ENCODE peak calls at places on chromosomes 7 and 10, in five cellular contexts. One of them, this sample, is unnamed.

GRCh38 chr10:126384269-126384873 is 3.9 kb downstream of the ADAM12 start:
- DNase-seq in transverse colon: no peak
- DNase-seq in OCI-LY7: no peak
- DNase-seq in AG10803: peak
- DNase-seq in cardiac muscle cell: peak
- DNase-seq in this sample: no peak

GRCh38 chr10:76973515-76974289 is 663.9 kb downstream of the KCNMA1 start:
- DNase-seq in transverse colon: no peak
- DNase-seq in OCI-LY7: no peak
- DNase-seq in AG10803: peak
- DNase-seq in cardiac muscle cell: peak
- DNase-seq in this sample: no peak

GRCh38 chr10:6738464-6738824 is 158.4 kb upstream of the PRKCQ start:
- DNase-seq in transverse colon: no peak
- DNase-seq in OCI-LY7: no peak
- DNase-seq in AG10803: no peak
- DNase-seq in cardiac muscle cell: no peak
- DNase-seq in this sample: no peak

GRCh38 chr7:128167316-128167691 is 73.8 kb upstream of the LEP start:
- DNase-seq in transverse colon: peak
- DNase-seq in OCI-LY7: no peak
- DNase-seq in AG10803: peak
- DNase-seq in cardiac muscle cell: peak
- DNase-seq in this sample: no peak

GRCh38 chr10:103224133-103224532 is 21.6 kb upstream of the RPEL1 start:
- DNase-seq in transverse colon: no peak
- DNase-seq in OCI-LY7: peak
- DNase-seq in AG10803: no peak
- DNase-seq in cardiac muscle cell: no peak
- DNase-seq in this sample: no peak

GRCh38 chr7:102260856-102261255 is 25.8 kb upstream of the SH2B2 start:
- DNase-seq in transverse colon: no peak
- DNase-seq in OCI-LY7: no peak
- DNase-seq in AG10803: peak
- DNase-seq in cardiac muscle cell: peak
- DNase-seq in this sample: no peak

GRCh38 chr7:49287653-49288052 is 363.3 kb downstream of the CDC14C start:
- DNase-seq in transverse colon: no peak
- DNase-seq in OCI-LY7: no peak
- DNase-seq in AG10803: no peak
- DNase-seq in cardiac muscle cell: no peak
- DNase-seq in this sample: no peak

GRCh38 chr10:93420091-93420490 is 62.0 kb downstream of the MYOF start:
- DNase-seq in transverse colon: no peak
- DNase-seq in OCI-LY7: no peak
- DNase-seq in AG10803: peak
- DNase-seq in cardiac muscle cell: no peak
- DNase-seq in this sample: no peak

GRCh38 chr7:121002755-121003114 is 14.2 kb downstream of the CPED1 start:
- DNase-seq in transverse colon: no peak
- DNase-seq in OCI-LY7: no peak
- DNase-seq in AG10803: no peak
- DNase-seq in cardiac muscle cell: no peak
- DNase-seq in this sample: no peak

GRCh38 chr10:72087969-72088878 is at the start of gene SPOCK2:
- DNase-seq in transverse colon: peak
- DNase-seq in OCI-LY7: peak
- DNase-seq in AG10803: no peak
- DNase-seq in cardiac muscle cell: peak
- DNase-seq in this sample: no peak

GRCh38 chr10:3783721-3784432 is 1.1 kb downstream of the KLF6 start:
- DNase-seq in transverse colon: peak
- DNase-seq in OCI-LY7: peak
- DNase-seq in AG10803: peak
- DNase-seq in cardiac muscle cell: peak
- DNase-seq in this sample: peak

GRCh38 chr7:91913612-91914011 is 27.1 kb upstream of the AKAP9 start:
- DNase-seq in transverse colon: no peak
- DNase-seq in OCI-LY7: no peak
- DNase-seq in AG10803: peak
- DNase-seq in cardiac muscle cell: peak
- DNase-seq in this sample: no peak

GRCh38 chr7:129728875-129729467 is 117.5 kb downstream of the NRF1 start:
- DNase-seq in transverse colon: peak
- DNase-seq in OCI-LY7: no peak
- DNase-seq in AG10803: no peak
- DNase-seq in cardiac muscle cell: no peak
- DNase-seq in this sample: no peak

GRCh38 chr7:129188892-129189660 is 643 bp downstream of the SMO start:
- DNase-seq in transverse colon: no peak
- DNase-seq in OCI-LY7: no peak
- DNase-seq in AG10803: peak
- DNase-seq in cardiac muscle cell: peak
- DNase-seq in this sample: no peak

GRCh38 chr7:84112771-84113170 is 81.8 kb downstream of the SEMA3A start:
- DNase-seq in transverse colon: no peak
- DNase-seq in OCI-LY7: no peak
- DNase-seq in AG10803: peak
- DNase-seq in cardiac muscle cell: no peak
- DNase-seq in this sample: no peak

GRCh38 chr10:115777646-115778045 is 495.4 kb downstream of the GFRA1 start:
- DNase-seq in transverse colon: no peak
- DNase-seq in OCI-LY7: no peak
- DNase-seq in AG10803: no peak
- DNase-seq in cardiac muscle cell: no peak
- DNase-seq in this sample: no peak

GRCh38 chr10:75679546-75679945 is 248.1 kb downstream of the LRMDA start:
- DNase-seq in transverse colon: no peak
- DNase-seq in OCI-LY7: no peak
- DNase-seq in AG10803: peak
- DNase-seq in cardiac muscle cell: no peak
- DNase-seq in this sample: no peak

GRCh38 chr10:326350-326749 is 191.1 kb downstream of the ZMYND11 start:
- DNase-seq in transverse colon: no peak
- DNase-seq in OCI-LY7: no peak
- DNase-seq in AG10803: no peak
- DNase-seq in cardiac muscle cell: no peak
- DNase-seq in this sample: no peak

GRCh38 chr10:43427166-43427825 is 9.6 kb upstream of the ZNF487 start:
- DNase-seq in transverse colon: no peak
- DNase-seq in OCI-LY7: no peak
- DNase-seq in AG10803: no peak
- DNase-seq in cardiac muscle cell: no peak
- DNase-seq in this sample: no peak

GRCh38 chr10:30784521-30784895 is 155.0 kb upstream of the LYZL2 start:
- DNase-seq in transverse colon: no peak
- DNase-seq in OCI-LY7: no peak
- DNase-seq in AG10803: peak
- DNase-seq in cardiac muscle cell: peak
- DNase-seq in this sample: no peak

GRCh38 chr10:68088744-68089143 is 13.7 kb upstream of the HERC4 start:
- DNase-seq in transverse colon: no peak
- DNase-seq in OCI-LY7: no peak
- DNase-seq in AG10803: no peak
- DNase-seq in cardiac muscle cell: peak
- DNase-seq in this sample: no peak

GRCh38 chr10:129223363-129223762 is 243.7 kb upstream of the MGMT start:
- DNase-seq in transverse colon: no peak
- DNase-seq in OCI-LY7: no peak
- DNase-seq in AG10803: no peak
- DNase-seq in cardiac muscle cell: no peak
- DNase-seq in this sample: no peak

GRCh38 chr7:137245890-137246289 is 97.6 kb downstream of the PTN start:
- DNase-seq in transverse colon: no peak
- DNase-seq in OCI-LY7: no peak
- DNase-seq in AG10803: no peak
- DNase-seq in cardiac muscle cell: no peak
- DNase-seq in this sample: no peak

GRCh38 chr7:132191418-132191817 is 384.9 kb downstream of the PLXNA4 start:
- DNase-seq in transverse colon: no peak
- DNase-seq in OCI-LY7: no peak
- DNase-seq in AG10803: no peak
- DNase-seq in cardiac muscle cell: peak
- DNase-seq in this sample: no peak

GRCh38 chr10:32077896-32078295 is 21.7 kb upstream of the KIF5B start:
- DNase-seq in transverse colon: no peak
- DNase-seq in OCI-LY7: no peak
- DNase-seq in AG10803: peak
- DNase-seq in cardiac muscle cell: peak
- DNase-seq in this sample: no peak

GRCh38 chr10:1392127-1392526 is 335.9 kb downstream of the WDR37 start:
- DNase-seq in transverse colon: no peak
- DNase-seq in OCI-LY7: no peak
- DNase-seq in AG10803: no peak
- DNase-seq in cardiac muscle cell: no peak
- DNase-seq in this sample: no peak

GRCh38 chr7:10799475-10799874 is 174.2 kb upstream of the PHF14 start:
- DNase-seq in transverse colon: no peak
- DNase-seq in OCI-LY7: no peak
- DNase-seq in AG10803: no peak
- DNase-seq in cardiac muscle cell: no peak
- DNase-seq in this sample: no peak

GRCh38 chr10:117894339-117894738 is 152.4 kb downstream of the RAB11FIP2 start:
- DNase-seq in transverse colon: no peak
- DNase-seq in OCI-LY7: no peak
- DNase-seq in AG10803: no peak
- DNase-seq in cardiac muscle cell: no peak
- DNase-seq in this sample: no peak

GRCh38 chr10:117896517-117896916 is 150.2 kb downstream of the RAB11FIP2 start:
- DNase-seq in transverse colon: no peak
- DNase-seq in OCI-LY7: peak
- DNase-seq in AG10803: no peak
- DNase-seq in cardiac muscle cell: no peak
- DNase-seq in this sample: peak

GRCh38 chr10:117903854-117904253 is 142.9 kb downstream of the RAB11FIP2 start:
- DNase-seq in transverse colon: no peak
- DNase-seq in OCI-LY7: no peak
- DNase-seq in AG10803: no peak
- DNase-seq in cardiac muscle cell: no peak
- DNase-seq in this sample: no peak

GRCh38 chr10:117900280-117900679 is 146.5 kb downstream of the RAB11FIP2 start:
- DNase-seq in transverse colon: no peak
- DNase-seq in OCI-LY7: no peak
- DNase-seq in AG10803: no peak
- DNase-seq in cardiac muscle cell: no peak
- DNase-seq in this sample: peak

DNA sequence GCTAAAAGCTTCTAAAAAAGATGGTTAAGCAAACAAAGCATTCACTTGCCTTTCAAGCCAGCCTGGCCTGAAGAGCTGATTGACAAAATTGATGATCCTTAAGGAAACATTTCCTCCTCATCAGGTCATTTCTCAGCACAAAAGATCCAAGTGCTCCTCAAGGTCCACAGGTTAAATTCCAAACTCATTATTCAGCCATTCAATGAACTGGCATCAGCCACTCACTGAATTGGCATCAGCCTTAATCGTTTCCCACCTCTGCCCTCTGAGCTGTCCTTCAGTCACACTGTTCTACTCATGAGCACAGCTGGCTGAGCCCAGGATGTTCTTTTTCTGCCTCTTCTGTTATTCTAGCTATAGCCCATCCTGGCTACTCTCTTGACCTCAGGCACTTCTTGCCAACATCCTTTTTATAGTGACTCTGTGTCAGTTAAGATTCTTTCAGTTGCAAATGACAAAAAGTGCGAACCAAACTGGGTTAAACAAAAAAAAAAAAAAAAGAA is 147.5 kb downstream of the RAB11FIP2 start:
- DNase-seq in transverse colon: no peak
- DNase-seq in OCI-LY7: no peak
- DNase-seq in AG10803: no peak
- DNase-seq in cardiac muscle cell: no peak
- DNase-seq in this sample: no peak
- H3K4me3 ChIP-seq in transverse colon: no peak
- H3K4me3 ChIP-seq in OCI-LY7: no peak
- H3K4me3 ChIP-seq in AG10803: no peak
- H3K4me3 ChIP-seq in cardiac muscle cell: no peak
- H3K4me3 ChIP-seq in this sample: no peak

GRCh38 chr10:99432881-99433280 is 2.5 kb upstream of the GOT1 start:
- DNase-seq in transverse colon: no peak
- DNase-seq in OCI-LY7: no peak
- DNase-seq in AG10803: no peak
- DNase-seq in cardiac muscle cell: no peak
- DNase-seq in this sample: no peak

GRCh38 chr10:99433378-99434020 is 3.1 kb upstream of the GOT1 start:
- DNase-seq in transverse colon: no peak
- DNase-seq in OCI-LY7: no peak
- DNase-seq in AG10803: no peak
- DNase-seq in cardiac muscle cell: no peak
- DNase-seq in this sample: no peak

GRCh38 chr10:99430451-99431189 is at the start of gene GOT1:
- DNase-seq in transverse colon: peak
- DNase-seq in OCI-LY7: peak
- DNase-seq in AG10803: peak
- DNase-seq in cardiac muscle cell: peak
- DNase-seq in this sample: peak

GRCh38 chr10:99431190-99431549 is 746 bp upstream of the GOT1 start:
- DNase-seq in transverse colon: peak
- DNase-seq in OCI-LY7: peak
- DNase-seq in AG10803: peak
- DNase-seq in cardiac muscle cell: peak
- DNase-seq in this sample: no peak

GRCh38 chr10:99432047-99432446 is 1.6 kb upstream of the GOT1 start:
- DNase-seq in transverse colon: no peak
- DNase-seq in OCI-LY7: no peak
- DNase-seq in AG10803: no peak
- DNase-seq in cardiac muscle cell: no peak
- DNase-seq in this sample: no peak
- H3K4me3 ChIP-seq in transverse colon: no peak
- H3K4me3 ChIP-seq in OCI-LY7: peak
- H3K4me3 ChIP-seq in AG10803: peak
- H3K4me3 ChIP-seq in cardiac muscle cell: peak
- H3K4me3 ChIP-seq in this sample: no peak

DNA sequence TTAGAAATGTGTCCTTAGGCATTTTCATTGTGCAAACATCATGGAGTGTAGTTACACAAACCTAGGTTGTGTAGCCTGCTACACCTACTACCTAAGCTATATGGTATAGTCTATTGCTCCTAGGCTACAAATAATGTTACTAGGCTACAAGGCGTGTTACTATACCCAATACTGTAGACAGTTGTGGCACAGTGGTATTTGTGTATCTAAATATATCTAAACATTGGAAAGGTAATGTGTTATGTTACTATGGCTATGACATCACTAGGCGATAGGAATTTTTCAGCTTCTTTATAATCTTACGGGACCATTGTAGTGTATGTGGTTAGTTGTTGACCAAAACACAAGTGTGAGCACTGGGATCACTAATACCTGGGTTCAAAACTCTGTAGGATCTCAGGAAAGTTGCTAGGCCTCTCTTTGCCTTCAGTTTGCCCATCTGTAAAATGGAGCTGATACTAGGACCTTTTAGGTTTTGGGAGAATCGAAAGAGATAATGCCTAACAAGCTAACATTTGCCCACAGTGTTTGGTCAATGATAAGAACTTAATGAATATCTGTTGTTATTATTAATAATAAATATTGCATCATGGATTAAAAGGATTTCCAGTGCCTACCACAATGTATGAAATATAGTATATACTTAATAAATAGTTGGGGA is 2.8 kb downstream of the BICC1 start:
- DNase-seq in transverse colon: no peak
- DNase-seq in OCI-LY7: no peak
- DNase-seq in AG10803: no peak
- DNase-seq in cardiac muscle cell: no peak
- DNase-seq in this sample: no peak
- H3K4me3 ChIP-seq in transverse colon: no peak
- H3K4me3 ChIP-seq in OCI-LY7: no peak
- H3K4me3 ChIP-seq in AG10803: peak
- H3K4me3 ChIP-seq in cardiac muscle cell: peak
- H3K4me3 ChIP-seq in this sample: no peak

GRCh38 chr10:123972481-123973401 is 81.1 kb upstream of the CPXM2 start:
- DNase-seq in transverse colon: no peak
- DNase-seq in OCI-LY7: no peak
- DNase-seq in AG10803: no peak
- DNase-seq in cardiac muscle cell: no peak
- DNase-seq in this sample: no peak
- H3K4me3 ChIP-seq in transverse colon: no peak
- H3K4me3 ChIP-seq in OCI-LY7: no peak
- H3K4me3 ChIP-seq in AG10803: no peak
- H3K4me3 ChIP-seq in cardiac muscle cell: no peak
- H3K4me3 ChIP-seq in this sample: no peak